ENCODE peak calls at places on chromosomes 13 and 19, in eight cellular contexts. H is lung microvascular endothelial cell; L is activated CD4-positive, alpha-beta T cell treated with anti-CD3 and anti-CD28 coated beads for 36 hours; P is stimulated activated naive CD8-positive, alpha-beta T cell treated with anti-CD3 and anti-CD28 coated beads, Interleukin-15, Interleukin-2, amounts not matched to agents 100 U/mL and 50 U/mL, for 24 hours; G is left lung; S is activated effector memory CD4-positive, alpha-beta T cell treated with Interleukin-2 at 50 U/mL for 16 hours; E is RCC 7860; R is caudate nucleus. V is an unnamed sample.
A peak's percentile ranks its signal among the peaks of the same experiment; 100 is the strongest.

GRCh38 chr13:39847336-39847735 is 191.9 kb downstream of the COG6 start:
- DNase-seq in H (no peak), L (no peak), S (no peak), R (no peak), G (no peak), P (no peak), E (no peak), V (no peak)

GRCh38 chr13:73403362-73404150 is 344.8 kb downstream of the KLF5 start:
- DNase-seq in H (no peak), R (no peak), P (no peak), G (no peak), L (no peak), S (no peak), E (no peak), V (no peak)

GRCh38 chr19:277581-278165 is 13.5 kb downstream of the PLPP2 start:
- DNase-seq in L (no peak), G (no peak), H (no peak), R (no peak), P (no peak), E (no peak), S (no peak), V (peak; percentile 26)

GRCh38 chr13:30859326-30859725 is 46.7 kb upstream of the MEDAG start:
- DNase-seq in P (no peak), L (no peak), H (no peak), G (no peak), E (no peak), S (no peak), R (no peak), V (no peak)

GRCh38 chr13:37791699-37792098 is 77.9 kb downstream of the TRPC4 start:
- DNase-seq in P (no peak), G (no peak), E (no peak), S (no peak), R (no peak), H (peak; percentile 44), L (no peak), V (no peak)

GRCh38 chr19:46902402-46902766 is 41.6 kb downstream of the ARHGAP35 start:
- DNase-seq in R (no peak), H (no peak), E (peak; percentile 30), S (no peak), G (no peak), P (no peak), L (no peak), V (no peak)

GRCh38 chr19:57802269-57802668 is 12.4 kb downstream of the ZNF552 start:
- DNase-seq in G (no peak), S (no peak), E (no peak), R (no peak), P (no peak), H (no peak), L (no peak), V (no peak)

GRCh38 chr13:36616706-36617105 is 57.1 kb upstream of the SERTM1 start:
- DNase-seq in P (no peak), L (no peak), E (no peak), H (no peak), S (no peak), G (no peak), R (no peak), V (no peak)

GRCh38 chr13:66171821-66172220 is 1058.3 kb downstream of the PCDH9 start:
- DNase-seq in E (no peak), R (no peak), H (no peak), L (no peak), G (no peak), P (no peak), S (no peak), V (no peak)

GRCh38 chr19:1872807-1873523 is 9.6 kb upstream of the KLF16 start:
- DNase-seq in L (no peak), H (no peak), G (no peak), P (no peak), R (no peak), E (no peak), S (no peak), V (no peak)

GRCh38 chr19:38655148-38655824 is 7.8 kb downstream of the ACTN4 start:
- DNase-seq in R (no peak), E (no peak), H (peak; percentile 55), P (peak; percentile 57), S (no peak), L (peak; percentile 64), G (no peak), V (peak; percentile 56)

GRCh38 chr19:7471696-7472620 is 16.9 kb downstream of the PEX11G start:
- DNase-seq in G (no peak), E (no peak), L (no peak), H (no peak), R (no peak), P (no peak), S (no peak), V (no peak)

GRCh38 chr19:15293751-15294505 is 38.4 kb downstream of the BRD4 start:
- DNase-seq in E (no peak), S (no peak), R (no peak), H (no peak), L (no peak), P (no peak), G (no peak), V (no peak)

GRCh38 chr13:63696055-63696454 is 2280.4 kb upstream of the PCDH20 start:
- DNase-seq in S (no peak), E (no peak), G (no peak), L (no peak), P (no peak), H (no peak), R (no peak), V (no peak)

GRCh38 chr13:105997436-105998232 is 537.8 kb downstream of the EFNB2 start:
- DNase-seq in E (no peak), H (no peak), P (no peak), G (no peak), R (no peak), L (no peak), S (no peak), V (no peak)

GRCh38 chr13:30143671-30144400 is 163.5 kb downstream of the KATNAL1 start:
- DNase-seq in E (no peak), R (no peak), H (no peak), G (no peak), P (no peak), L (peak; percentile 41), S (no peak), V (peak; percentile 45)

GRCh38 chr19:1015061-1015781 is 5.7 kb downstream of the TMEM259 start:
- DNase-seq in L (no peak), H (no peak), P (no peak), G (no peak), S (no peak), E (no peak), R (no peak), V (no peak)

GRCh38 chr13:110524484-110525254 is 36.9 kb downstream of the RAB20 start:
- DNase-seq in G (peak; percentile 81), L (no peak), H (no peak), P (peak; percentile 15), S (no peak), R (no peak), E (no peak), V (peak; percentile 35)

GRCh38 chr19:55069137-55069858 is 6.3 kb upstream of the RDH13 start:
- DNase-seq in S (no peak), L (no peak), G (no peak), P (no peak), R (no peak), E (no peak), H (peak; percentile 17), V (no peak)

GRCh38 chr13:110042253-110042652 is 255.9 kb upstream of the IRS2 start:
- DNase-seq in G (no peak), P (no peak), E (no peak), H (no peak), S (no peak), L (no peak), R (no peak), V (no peak)

GRCh38 chr13:83940742-83941141 is 58.5 kb upstream of the SLITRK1 start:
- DNase-seq in S (no peak), P (no peak), G (no peak), R (no peak), H (no peak), L (no peak), E (no peak), V (no peak)

GRCh38 chr13:49667773-49668172 is 23.5 kb downstream of the EBPL start:
- DNase-seq in E (no peak), L (no peak), H (no peak), S (no peak), R (no peak), P (no peak), G (no peak), V (no peak)

GRCh38 chr19:54232552-54232934 is 9.7 kb upstream of the LILRB3 start:
- DNase-seq in R (no peak), L (no peak), G (no peak), E (no peak), S (no peak), P (no peak), H (no peak), V (no peak)

GRCh38 chr19:7522923-7523667 is 671 bp downstream of the MCOLN1 start:
- DNase-seq in P (no peak), E (no peak), G (no peak), R (no peak), L (no peak), H (no peak), S (no peak), V (no peak)

GRCh38 chr13:44061876-44062275 is 182.2 kb downstream of the LACC1 start:
- DNase-seq in H (no peak), P (no peak), G (no peak), L (no peak), S (no peak), E (no peak), R (no peak), V (no peak)

V was measured in activated naive CD4-positive, alpha-beta T cell treated with anti-CD3 and anti-CD28 coated beads for 36 hours.